ENCODE peak calls at places on chromosomes 4 and X, in five cellular contexts. One of them, this sample, is unnamed.

GRCh38 chrX:69968956-69969355 is 80.8 kb downstream of the AWAT2 start:
- DNase-seq in IMR-90: no peak
- DNase-seq in CD4-positive, alpha-beta T cell: no peak
- DNase-seq in heart right ventricle: no peak
- DNase-seq in prostate gland: no peak
- DNase-seq in this sample: peak

GRCh38 chrX:107485019-107485418 is 35.6 kb downstream of the FRMPD3 start:
- DNase-seq in IMR-90: no peak
- DNase-seq in CD4-positive, alpha-beta T cell: no peak
- DNase-seq in heart right ventricle: no peak
- DNase-seq in prostate gland: no peak
- DNase-seq in this sample: no peak

GRCh38 chr4:21765810-21766407 is 182.7 kb downstream of the KCNIP4 start:
- DNase-seq in IMR-90: peak
- DNase-seq in CD4-positive, alpha-beta T cell: peak
- DNase-seq in heart right ventricle: no peak
- DNase-seq in prostate gland: peak
- DNase-seq in this sample: no peak

GRCh38 chr4:155569960-155570515 is 96.6 kb upstream of the GUCY1A1 start:
- DNase-seq in IMR-90: peak
- DNase-seq in CD4-positive, alpha-beta T cell: no peak
- DNase-seq in heart right ventricle: no peak
- DNase-seq in prostate gland: no peak
- DNase-seq in this sample: no peak

GRCh38 chrX:40684092-40684491 is 36.7 kb upstream of the CXorf38 start:
- DNase-seq in IMR-90: no peak
- DNase-seq in CD4-positive, alpha-beta T cell: no peak
- DNase-seq in heart right ventricle: no peak
- DNase-seq in prostate gland: no peak
- DNase-seq in this sample: no peak

GRCh38 chrX:110791206-110791605 is 4.4 kb downstream of the CHRDL1 start:
- DNase-seq in IMR-90: no peak
- DNase-seq in CD4-positive, alpha-beta T cell: no peak
- DNase-seq in heart right ventricle: no peak
- DNase-seq in prostate gland: no peak
- DNase-seq in this sample: no peak

GRCh38 chr4:183321079-183321478 is 1.0 kb upstream of the CLDN22 start:
- DNase-seq in IMR-90: no peak
- DNase-seq in CD4-positive, alpha-beta T cell: no peak
- DNase-seq in heart right ventricle: no peak
- DNase-seq in prostate gland: no peak
- DNase-seq in this sample: no peak

GRCh38 chr4:13481569-13481968 is 2.6 kb downstream of the RAB28 start:
- DNase-seq in IMR-90: peak
- DNase-seq in CD4-positive, alpha-beta T cell: no peak
- DNase-seq in heart right ventricle: no peak
- DNase-seq in prostate gland: no peak
- DNase-seq in this sample: no peak

GRCh38 chr4:76968937-76969336 is 19.4 kb downstream of the SEPTIN11 start:
- DNase-seq in IMR-90: no peak
- DNase-seq in CD4-positive, alpha-beta T cell: no peak
- DNase-seq in heart right ventricle: no peak
- DNase-seq in prostate gland: no peak
- DNase-seq in this sample: no peak

DNA sequence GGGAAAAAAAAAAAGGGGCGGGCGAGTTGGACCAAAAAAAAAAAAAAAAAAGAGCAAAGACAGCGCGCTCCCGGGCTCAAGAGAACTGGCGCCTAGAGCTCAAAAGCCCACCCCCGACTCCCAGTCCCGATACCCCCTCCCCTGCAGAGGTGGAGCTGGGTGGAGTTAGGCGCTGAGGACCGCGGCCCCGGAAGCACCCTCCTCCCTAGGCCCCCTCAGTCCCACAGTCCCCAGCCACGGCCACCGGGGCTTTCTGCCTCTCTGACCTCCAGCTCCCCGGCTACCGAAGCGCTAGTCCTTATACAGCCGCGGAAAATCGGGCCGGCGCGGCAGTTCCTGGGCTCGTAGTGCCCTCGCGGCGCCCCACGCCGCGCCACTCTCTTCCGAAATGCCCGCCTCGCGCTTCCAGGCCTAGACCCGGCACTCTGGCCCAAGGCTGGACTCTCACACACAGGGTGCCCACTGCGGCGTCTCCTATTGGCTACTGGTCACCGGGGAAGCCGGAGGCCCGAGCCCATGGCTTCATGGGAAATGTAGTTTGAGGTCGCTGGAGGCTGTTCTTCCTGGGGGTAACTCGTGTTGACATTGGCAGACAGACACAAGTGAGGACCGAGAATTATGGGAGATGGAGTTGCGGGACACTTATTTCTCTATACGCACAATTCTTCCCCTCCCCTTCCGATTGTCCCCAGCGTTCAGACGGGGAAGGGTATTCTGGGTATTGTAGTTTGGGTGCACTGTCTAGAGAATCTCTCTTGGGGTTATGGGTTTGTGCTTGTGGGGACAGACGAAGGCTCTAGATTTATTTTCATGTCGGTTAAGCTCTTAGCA is at the start of gene ENOX2:
- DNase-seq in IMR-90: peak
- DNase-seq in CD4-positive, alpha-beta T cell: peak
- DNase-seq in heart right ventricle: peak
- DNase-seq in prostate gland: peak
- DNase-seq in this sample: peak
- H3K27ac ChIP-seq in IMR-90: peak
- H3K27ac ChIP-seq in CD4-positive, alpha-beta T cell: peak
- H3K27ac ChIP-seq in heart right ventricle: peak
- H3K27ac ChIP-seq in prostate gland: peak
- H3K27ac ChIP-seq in this sample: peak

GRCh38 chrX:5458300-5458699 is 770.4 kb downstream of the NLGN4X start:
- DNase-seq in IMR-90: no peak
- DNase-seq in CD4-positive, alpha-beta T cell: no peak
- DNase-seq in heart right ventricle: no peak
- DNase-seq in prostate gland: no peak
- DNase-seq in this sample: no peak
- H3K27ac ChIP-seq in IMR-90: no peak
- H3K27ac ChIP-seq in CD4-positive, alpha-beta T cell: no peak
- H3K27ac ChIP-seq in heart right ventricle: no peak
- H3K27ac ChIP-seq in prostate gland: no peak
- H3K27ac ChIP-seq in this sample: no peak

GRCh38 chr4:122785099-122785498 is 41.5 kb upstream of the FGF2 start:
- DNase-seq in IMR-90: no peak
- DNase-seq in CD4-positive, alpha-beta T cell: no peak
- DNase-seq in heart right ventricle: no peak
- DNase-seq in prostate gland: no peak
- DNase-seq in this sample: no peak
- H3K27ac ChIP-seq in IMR-90: no peak
- H3K27ac ChIP-seq in CD4-positive, alpha-beta T cell: no peak
- H3K27ac ChIP-seq in heart right ventricle: no peak
- H3K27ac ChIP-seq in prostate gland: no peak
- H3K27ac ChIP-seq in this sample: no peak

DNA sequence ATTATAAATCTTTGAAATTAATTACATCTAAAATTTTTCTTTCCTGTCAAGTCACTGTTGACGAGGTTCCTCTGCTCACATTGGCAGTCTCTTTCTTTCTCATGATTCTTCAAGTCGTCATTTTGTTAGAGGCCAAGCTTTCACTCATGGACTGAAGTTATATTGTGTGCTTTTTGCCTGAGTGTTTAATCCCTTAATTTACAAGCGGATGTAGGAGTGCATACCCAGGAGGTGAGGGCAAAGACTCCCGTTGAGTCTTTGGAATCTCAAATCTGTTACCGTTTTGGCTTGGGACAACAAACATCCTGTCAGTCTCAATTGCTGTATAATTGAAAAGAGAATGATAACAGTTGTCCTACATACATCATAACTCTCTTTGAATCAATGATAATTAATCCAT is 345.0 kb downstream of the TRIML1 start:
- DNase-seq in IMR-90: no peak
- DNase-seq in CD4-positive, alpha-beta T cell: no peak
- DNase-seq in heart right ventricle: no peak
- DNase-seq in prostate gland: no peak
- DNase-seq in this sample: no peak
- H3K27ac ChIP-seq in IMR-90: no peak
- H3K27ac ChIP-seq in CD4-positive, alpha-beta T cell: no peak
- H3K27ac ChIP-seq in heart right ventricle: no peak
- H3K27ac ChIP-seq in prostate gland: no peak
- H3K27ac ChIP-seq in this sample: no peak

GRCh38 chr4:71292228-71292627 is 46.6 kb upstream of the SLC4A4 start:
- DNase-seq in IMR-90: no peak
- DNase-seq in CD4-positive, alpha-beta T cell: no peak
- DNase-seq in heart right ventricle: no peak
- DNase-seq in prostate gland: no peak
- DNase-seq in this sample: no peak

GRCh38 chr4:71288875-71289274 is 49.9 kb upstream of the SLC4A4 start:
- DNase-seq in IMR-90: no peak
- DNase-seq in CD4-positive, alpha-beta T cell: no peak
- DNase-seq in heart right ventricle: no peak
- DNase-seq in prostate gland: no peak
- DNase-seq in this sample: no peak

GRCh38 chr4:71290074-71290473 is 48.7 kb upstream of the SLC4A4 start:
- DNase-seq in IMR-90: peak
- DNase-seq in CD4-positive, alpha-beta T cell: no peak
- DNase-seq in heart right ventricle: no peak
- DNase-seq in prostate gland: no peak
- DNase-seq in this sample: no peak

GRCh38 chr4:71287305-71287704 is 51.5 kb upstream of the SLC4A4 start:
- DNase-seq in IMR-90: peak
- DNase-seq in CD4-positive, alpha-beta T cell: no peak
- DNase-seq in heart right ventricle: no peak
- DNase-seq in prostate gland: no peak
- DNase-seq in this sample: no peak

DNA sequence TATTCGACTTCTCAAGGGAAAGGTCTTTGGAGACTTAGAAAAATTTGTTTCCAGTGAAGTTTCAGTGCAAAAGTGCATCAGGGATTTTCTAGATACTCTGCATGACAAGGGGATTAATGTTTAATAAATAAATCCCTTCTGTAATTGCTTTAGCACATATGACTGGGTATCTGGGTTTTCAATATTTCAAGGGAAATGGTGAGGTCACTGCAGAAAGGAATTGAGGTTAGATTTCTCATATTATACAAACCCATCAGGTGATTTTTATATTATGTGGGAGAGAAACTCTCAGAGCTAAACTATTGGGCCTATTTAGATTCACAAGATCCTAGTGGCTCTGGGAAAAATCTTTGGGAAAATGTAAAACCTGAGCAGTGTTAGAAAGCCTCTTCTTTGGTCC is 48.3 kb upstream of the SLC4A4 start:
- DNase-seq in IMR-90: peak
- DNase-seq in CD4-positive, alpha-beta T cell: no peak
- DNase-seq in heart right ventricle: no peak
- DNase-seq in prostate gland: no peak
- DNase-seq in this sample: no peak
- H3K27ac ChIP-seq in IMR-90: no peak
- H3K27ac ChIP-seq in CD4-positive, alpha-beta T cell: no peak
- H3K27ac ChIP-seq in heart right ventricle: no peak
- H3K27ac ChIP-seq in prostate gland: no peak
- H3K27ac ChIP-seq in this sample: no peak

DNA sequence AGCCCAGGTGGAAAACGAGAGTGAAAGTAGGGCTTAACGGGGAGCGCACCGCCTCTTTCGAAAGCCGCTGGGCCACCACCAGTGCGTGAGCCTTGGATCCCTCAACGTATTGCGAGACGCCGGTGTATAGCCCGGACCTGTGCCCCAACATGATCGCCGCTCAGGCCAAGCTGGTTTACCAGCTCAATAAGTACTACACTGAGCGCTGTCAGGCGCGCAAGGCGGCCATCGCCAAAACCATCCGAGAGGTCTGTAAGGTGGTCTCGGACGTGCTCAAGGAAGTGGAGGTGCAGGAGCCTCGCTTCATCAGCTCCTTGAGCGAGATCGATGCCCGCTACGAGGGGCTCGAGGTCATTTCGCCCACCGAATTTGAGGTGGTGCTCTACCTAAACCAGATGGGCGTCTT is 933 bp downstream of the MAB21L2 start:
- DNase-seq in IMR-90: peak
- DNase-seq in CD4-positive, alpha-beta T cell: no peak
- DNase-seq in heart right ventricle: peak
- DNase-seq in prostate gland: no peak
- DNase-seq in this sample: peak
- H3K27ac ChIP-seq in IMR-90: peak
- H3K27ac ChIP-seq in CD4-positive, alpha-beta T cell: no peak
- H3K27ac ChIP-seq in heart right ventricle: no peak
- H3K27ac ChIP-seq in prostate gland: no peak
- H3K27ac ChIP-seq in this sample: no peak